ENCODE peak calls at places on chromosomes 13 and 19, in seven cellular contexts. J is MM.1S, V is adrenal gland, N is vagina, G is right cardiac atrium, L is left ventricle myocardium inferior, X is hepatocyte. Q is an unnamed sample.
A peak's percentile ranks its signal among the peaks of the same experiment; 100 is the strongest.

GRCh38 chr19:5230730-5231555 is 109.7 kb downstream of the PTPRS start:
- DNase-seq in L (no peak), V (no peak), J (no peak), G (no peak), X (no peak), N (no peak), Q (no peak)

GRCh38 chr13:41402695-41403511 is 54.4 kb upstream of the RGCC start:
- DNase-seq in X (no peak), N (peak; percentile 80), V (no peak), L (no peak), G (no peak), J (no peak), Q (no peak)

GRCh38 chr13:89878904-89879303 is 1468.6 kb upstream of the MIR17HG start:
- DNase-seq in N (no peak), L (no peak), V (no peak), G (no peak), J (no peak), X (no peak), Q (no peak)

GRCh38 chr19:14517840-14518505 is at the start of gene DNAJB1:
- DNase-seq in X (peak; percentile 92), L (peak; percentile 86), G (peak; percentile 95), N (peak; percentile 93), V (peak; percentile 82), J (peak; percentile 75), Q (peak; percentile 93)

GRCh38 chr13:65410791-65411190 is 1819.3 kb downstream of the PCDH9 start:
- DNase-seq in V (no peak), J (no peak), L (no peak), N (no peak), X (no peak), G (no peak), Q (no peak)

GRCh38 chr19:35596366-35596999 is 10.5 kb downstream of the PMIS2 start:
- DNase-seq in X (no peak), J (peak; percentile 89), N (no peak), G (no peak), L (no peak), V (no peak), Q (no peak)

GRCh38 chr19:3403489-3404323 is 37.3 kb downstream of the NFIC start:
- DNase-seq in X (peak; percentile 87), N (peak; percentile 97), L (peak; percentile 93), J (no peak), G (peak; percentile 96), V (peak; percentile 97), Q (peak; percentile 95)

GRCh38 chr19:50896591-50897190 is 14.5 kb downstream of the KLK4 start:
- DNase-seq in X (peak; percentile 42), L (no peak), N (no peak), V (peak; percentile 86), J (no peak), G (no peak), Q (no peak)

GRCh38 chr13:19961924-19962323 is 3.4 kb downstream of the ZMYM2 start:
- DNase-seq in X (no peak), G (no peak), L (no peak), V (no peak), J (no peak), N (no peak), Q (no peak)

GRCh38 chr19:39492225-39492624 is 6.5 kb upstream of the DLL3 start:
- DNase-seq in G (no peak), X (no peak), J (no peak), N (no peak), L (no peak), V (no peak), Q (no peak)

GRCh38 chr13:91169641-91170040 is 177.8 kb upstream of the MIR17HG start:
- DNase-seq in N (no peak), J (no peak), G (no peak), X (no peak), L (no peak), V (no peak), Q (no peak)

GRCh38 chr13:100361504-100361903 is 227.1 kb downstream of the GGACT start:
- DNase-seq in V (no peak), J (no peak), X (no peak), G (no peak), N (no peak), L (no peak), Q (no peak)

GRCh38 chr13:27053902-27054595 is 117.6 kb downstream of the USP12 start:
- DNase-seq in X (no peak), V (no peak), G (no peak), J (no peak), L (no peak), N (no peak), Q (no peak)

GRCh38 chr13:99012539-99012938 is 34.7 kb upstream of the DOCK9 start:
- DNase-seq in V (no peak), L (no peak), G (no peak), X (no peak), N (no peak), J (no peak), Q (no peak)

GRCh38 chr13:49367640-49368431 is 76.0 kb downstream of the CAB39L start:
- DNase-seq in G (no peak), L (no peak), J (no peak), N (no peak), V (no peak), X (no peak), Q (no peak)

GRCh38 chr19:52665529-52665928 is 27.4 kb upstream of the ZNF83 start:
- DNase-seq in X (peak; percentile 15), J (no peak), N (no peak), L (no peak), V (no peak), G (no peak), Q (no peak)

GRCh38 chr13:112928958-112929777 is 39.8 kb upstream of the MCF2L start:
- DNase-seq in G (no peak), X (peak; percentile 81), V (peak; percentile 45), N (no peak), L (no peak), J (no peak), Q (peak; percentile 49)

DNA sequence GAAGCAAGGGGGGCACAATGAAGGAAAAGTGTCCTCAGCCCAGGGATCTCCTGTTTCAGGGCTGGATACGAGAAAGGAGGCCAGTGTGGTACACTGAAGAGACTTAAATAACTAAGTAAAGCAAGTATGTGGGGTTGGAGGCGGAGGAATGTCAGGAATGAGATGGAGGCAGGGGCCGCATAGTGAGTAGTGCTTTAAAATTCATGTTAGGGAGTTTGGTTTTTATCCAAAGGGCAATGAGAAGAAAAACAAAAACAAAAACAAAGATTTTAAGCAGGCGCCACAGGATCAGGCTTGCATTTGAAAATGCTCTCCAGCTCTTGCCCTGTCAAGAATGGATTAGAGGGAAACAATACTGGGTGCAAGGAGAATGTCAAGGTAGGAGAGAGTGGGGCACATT is 273.4 kb downstream of the DCLK1 start:
- DNase-seq in G (no peak), N (no peak), V (no peak), X (no peak), L (no peak), J (no peak), Q (no peak)
- H3K4me3 ChIP-seq in G (no peak overlapping the region), N (no peak overlapping the region), V (no peak overlapping the region), X (no peak overlapping the region), L (no peak overlapping the region), J (no peak overlapping the region), Q (no peak overlapping the region)

GRCh38 chr13:30466358-30466714 is 600 bp upstream of the HMGB1 start:
- DNase-seq in L (no peak), J (peak; percentile 44), V (no peak), X (peak; percentile 13), N (no peak), G (no peak), Q (no peak)
- H3K27ac ChIP-seq in L (no peak overlapping the region), J (peak overlapping the region; percentile 92), V (no peak overlapping the region), X (peak overlapping the region; percentile 1), N (peak overlapping the region; percentile 100), G (no peak overlapping the region), Q (no peak overlapping the region)

GRCh38 chr19:58088521-58089052 is 9.4 kb downstream of the ZSCAN18 start:
- DNase-seq in J (no peak), N (no peak), G (no peak), L (no peak), V (no peak), X (no peak), Q (no peak)
- H3K9me3 ChIP-seq in J (no peaks in the 10 kb centered on the region), N (peaks cover 6% of the 10 kb centered on the region), G (no peaks in the 10 kb centered on the region), L (peaks cover 75% of the 10 kb centered on the region), V (no peaks in the 10 kb centered on the region), X (peaks cover 7% of the 10 kb centered on the region), Q (peaks cover 22% of the 10 kb centered on the region)

GRCh38 chr19:8210660-8211101 is 1.5 kb downstream of the CERS4 start:
- DNase-seq in L (no peak), N (no peak), V (no peak), X (peak; percentile 32), G (no peak), J (no peak), Q (no peak)
- H3K4me3 ChIP-seq in L (peak overlapping the region; percentile 89), N (peak overlapping the region; percentile 94), V (no peak overlapping the region), X (peak overlapping the region; percentile 89), G (no peak overlapping the region), J (no peak overlapping the region), Q (no peak overlapping the region)

GRCh38 chr13:85709072-85709471 is 90.1 kb downstream of the SLITRK6 start:
- DNase-seq in G (no peak), V (no peak), L (no peak), X (no peak), N (no peak), J (no peak), Q (no peak)

GRCh38 chr13:85709721-85710120 is 89.5 kb downstream of the SLITRK6 start:
- DNase-seq in N (no peak), J (no peak), V (no peak), X (no peak), G (no peak), L (no peak), Q (no peak)

DNA sequence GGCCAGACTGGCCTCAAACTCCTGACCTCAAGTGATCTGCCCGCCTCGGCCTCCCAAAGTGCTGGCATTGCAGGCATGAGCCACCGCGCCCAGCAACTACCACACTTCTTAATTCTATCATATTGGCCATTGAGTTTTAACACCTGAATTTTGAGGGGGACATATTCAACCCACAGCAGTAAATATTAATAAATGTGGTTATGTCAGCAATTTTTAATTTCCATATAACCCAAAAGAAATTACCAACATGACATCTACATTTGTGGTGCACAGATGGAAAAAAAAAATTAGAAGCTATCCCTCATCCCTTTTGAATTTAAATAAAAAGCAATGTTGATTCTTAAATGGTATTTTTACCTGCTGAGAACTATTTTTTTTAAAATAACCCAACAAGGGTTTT is 88.7 kb downstream of the SLITRK6 start:
- DNase-seq in J (no peak), X (no peak), N (no peak), L (no peak), G (no peak), V (no peak), Q (no peak)
- H3K27ac ChIP-seq in J (no peak overlapping the region), X (no peak overlapping the region), N (no peak overlapping the region), L (no peak overlapping the region), G (no peak overlapping the region), V (no peak overlapping the region), Q (no peak overlapping the region)

DNA sequence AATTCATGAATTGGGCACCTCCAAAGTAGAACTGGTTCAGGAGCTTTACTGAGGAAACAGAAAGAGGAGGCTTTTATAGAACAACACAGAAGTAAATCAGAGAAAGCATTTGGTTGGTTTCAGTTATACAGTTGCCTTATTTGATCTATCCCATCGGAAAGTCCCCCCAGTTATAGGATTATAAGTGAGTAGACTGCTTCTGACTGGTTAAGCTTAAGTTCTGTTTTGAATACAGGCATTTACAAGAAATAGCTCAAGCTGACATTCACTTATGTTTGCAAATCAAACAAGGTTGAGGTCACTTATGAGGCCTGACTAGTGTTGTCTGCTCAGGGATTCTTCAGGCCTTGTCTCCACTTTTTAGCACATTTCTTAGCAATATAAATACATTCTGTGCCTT is 857.4 kb downstream of the EFNB2 start:
- DNase-seq in V (no peak), G (no peak), J (peak; percentile 49), L (no peak), N (no peak), X (no peak), Q (no peak)
- H3K9me3 ChIP-seq in V (no peaks in the 10 kb centered on the region), G (no peaks in the 10 kb centered on the region), J (no peaks in the 10 kb centered on the region), L (no peaks in the 10 kb centered on the region), N (no peaks in the 10 kb centered on the region), X (no peaks in the 10 kb centered on the region), Q (no peaks in the 10 kb centered on the region)

Q was measured in heart left ventricle.